ENCODE peak calls at places on chromosome 21, in four cellular contexts. F is OCI-LY7; A is CD8-positive, alpha-beta memory T cell; I is mammary epithelial cell. V is an unnamed sample. For H3K4me1, the result is how much of the 10 kb centered on the place peaks cover.

GRCh38 chr21:17463441-17463840 is 49.4 kb upstream of the CXADR start:
- DNase-seq in F (no peak), A (no peak), I (peak), V (no peak)

GRCh38 chr21:22516230-22516629 is 1518.0 kb downstream of the NCAM2 start:
- DNase-seq in F (no peak), A (no peak), I (no peak), V (no peak)

GRCh38 chr21:18716578-18717138 is 313.1 kb upstream of the TMPRSS15 start:
- DNase-seq in F (no peak), A (no peak), I (no peak), V (no peak)

GRCh38 chr21:29104239-29104708 is 26.2 kb upstream of the MAP3K7CL start:
- DNase-seq in F (no peak), A (no peak), I (no peak), V (no peak)

GRCh38 chr21:18155508-18156193 is 89.0 kb upstream of the CHODL start:
- DNase-seq in F (no peak), A (no peak), I (no peak), V (no peak)

GRCh38 chr21:30935121-30935888 is 53.9 kb upstream of the KRTAP11-1 start:
- DNase-seq in F (no peak), A (no peak), I (no peak), V (no peak)

GRCh38 chr21:36422279-36423098 is 37.3 kb downstream of the CHAF1B start:
- DNase-seq in F (peak), A (no peak), I (peak), V (peak)

GRCh38 chr21:46562964-46563607 is 41.8 kb downstream of the S100B start:
- DNase-seq in F (no peak), A (no peak), I (no peak), V (no peak)

GRCh38 chr21:20971296-20971921 is 26.8 kb upstream of the NCAM2 start:
- DNase-seq in F (peak), A (no peak), I (no peak), V (no peak)

GRCh38 chr21:29423521-29423920 is 124.8 kb downstream of the BACH1 start:
- DNase-seq in F (no peak), A (no peak), I (no peak), V (no peak)

GRCh38 chr21:30430170-30430655 is at the start of gene KRTAP13-4:
- DNase-seq in F (no peak), A (no peak), I (no peak), V (no peak)

GRCh38 chr21:16842716-16843115 is 670.1 kb upstream of the CXADR start:
- DNase-seq in F (no peak), A (no peak), I (no peak), V (no peak)

GRCh38 chr21:32756096-32756495 is 15.5 kb downstream of the PAXBP1 start:
- DNase-seq in F (no peak), A (no peak), I (no peak), V (no peak)

GRCh38 chr21:21232320-21232719 is 234.1 kb downstream of the NCAM2 start:
- DNase-seq in F (no peak), A (no peak), I (no peak), V (no peak)

GRCh38 chr21:33088384-33088783 is 18.4 kb downstream of the OLIG1 start:
- DNase-seq in F (no peak), A (no peak), I (no peak), V (no peak)

GRCh38 chr21:17802568-17802967 is 16.6 kb downstream of the C21orf91 start:
- DNase-seq in F (no peak), A (no peak), I (peak), V (no peak)

GRCh38 chr21:46477765-46478164 is 19.1 kb downstream of the DIP2A start:
- DNase-seq in F (no peak), A (no peak), I (peak), V (no peak)

GRCh38 chr21:28872218-28872617 is 120.5 kb downstream of the LTN1 start:
- DNase-seq in F (no peak), A (no peak), I (peak), V (no peak)

GRCh38 chr21:16650984-16651383 is 861.9 kb upstream of the CXADR start:
- DNase-seq in F (no peak), A (no peak), I (no peak), V (no peak)

GRCh38 chr21:32452641-32453040 is 40.1 kb downstream of the EVA1C start:
- DNase-seq in F (no peak), A (no peak), I (no peak), V (no peak)

GRCh38 chr21:16402752-16403151 is 673.0 kb downstream of the USP25 start:
- DNase-seq in F (no peak), A (no peak), I (no peak), V (no peak)

GRCh38 chr21:46352156-46352499 is 28.2 kb downstream of the PCNT start:
- DNase-seq in F (no peak), A (no peak), I (no peak), V (no peak)

GRCh38 chr21:26513212-26513611 is 59.9 kb downstream of the CYYR1 start:
- DNase-seq in F (no peak), A (no peak), I (peak), V (no peak)

GRCh38 chr21:27633631-27634030 is 666.7 kb upstream of the ADAMTS5 start:
- DNase-seq in F (no peak), A (no peak), I (no peak), V (no peak)

GRCh38 chr21:40208206-40208950 is 341.1 kb downstream of the PCP4 start:
- DNase-seq in F (no peak), A (no peak), I (no peak), V (no peak)

GRCh38 chr21:26834181-26834945 is 10.8 kb downstream of the ADAMTS1 start:
- DNase-seq in F (no peak), A (no peak), I (no peak), V (no peak)

GRCh38 chr21:40706806-40707205 is 140.2 kb downstream of the DSCAM start:
- DNase-seq in F (no peak), A (no peak), I (peak), V (no peak)

GRCh38 chr21:26098758-26099157 is 71.8 kb downstream of the APP start:
- DNase-seq in F (no peak), A (no peak), I (peak), V (no peak)

GRCh38 chr21:22898061-22898460 is 1899.9 kb downstream of the NCAM2 start:
- DNase-seq in F (no peak), A (no peak), I (no peak), V (no peak)

GRCh38 chr21:33112670-33113596 is 43.0 kb downstream of the OLIG1 start:
- DNase-seq in F (no peak), A (no peak), I (no peak), V (no peak)

GRCh38 chr21:26405071-26405470 is 168.0 kb downstream of the CYYR1 start:
- DNase-seq in F (no peak), A (no peak), I (peak), V (no peak)

GRCh38 chr21:28136687-28137086 is 856.0 kb downstream of the LTN1 start:
- DNase-seq in F (no peak), A (no peak), I (no peak), V (no peak)

GRCh38 chr21:18370292-18370691 is 33.3 kb downstream of the TMPRSS15 start:
- DNase-seq in F (peak), A (no peak), I (no peak), V (no peak)

GRCh38 chr21:17729455-17729854 is 89.7 kb downstream of the C21orf91 start:
- DNase-seq in F (no peak), A (no peak), I (no peak), V (no peak)

GRCh38 chr21:18741954-18742353 is 338.4 kb upstream of the TMPRSS15 start:
- DNase-seq in F (no peak), A (no peak), I (no peak), V (no peak)

GRCh38 chr21:46372014-46372485 is 48.1 kb downstream of the PCNT start:
- DNase-seq in F (no peak), A (no peak), I (no peak), V (no peak)

GRCh38 chr21:45324430-45325205 is 36.9 kb upstream of the POFUT2 start:
- DNase-seq in F (no peak), A (no peak), I (no peak), V (peak)

GRCh38 chr21:45322960-45323461 is 35.3 kb upstream of the POFUT2 start:
- DNase-seq in F (no peak), A (no peak), I (no peak), V (peak)

GRCh38 chr21:45322231-45322959 is 34.7 kb upstream of the POFUT2 start:
- DNase-seq in F (no peak), A (no peak), I (no peak), V (no peak)

GRCh38 chr21:45325206-45326168 is 37.8 kb upstream of the POFUT2 start:
- DNase-seq in F (no peak), A (no peak), I (no peak), V (peak)

DNA sequence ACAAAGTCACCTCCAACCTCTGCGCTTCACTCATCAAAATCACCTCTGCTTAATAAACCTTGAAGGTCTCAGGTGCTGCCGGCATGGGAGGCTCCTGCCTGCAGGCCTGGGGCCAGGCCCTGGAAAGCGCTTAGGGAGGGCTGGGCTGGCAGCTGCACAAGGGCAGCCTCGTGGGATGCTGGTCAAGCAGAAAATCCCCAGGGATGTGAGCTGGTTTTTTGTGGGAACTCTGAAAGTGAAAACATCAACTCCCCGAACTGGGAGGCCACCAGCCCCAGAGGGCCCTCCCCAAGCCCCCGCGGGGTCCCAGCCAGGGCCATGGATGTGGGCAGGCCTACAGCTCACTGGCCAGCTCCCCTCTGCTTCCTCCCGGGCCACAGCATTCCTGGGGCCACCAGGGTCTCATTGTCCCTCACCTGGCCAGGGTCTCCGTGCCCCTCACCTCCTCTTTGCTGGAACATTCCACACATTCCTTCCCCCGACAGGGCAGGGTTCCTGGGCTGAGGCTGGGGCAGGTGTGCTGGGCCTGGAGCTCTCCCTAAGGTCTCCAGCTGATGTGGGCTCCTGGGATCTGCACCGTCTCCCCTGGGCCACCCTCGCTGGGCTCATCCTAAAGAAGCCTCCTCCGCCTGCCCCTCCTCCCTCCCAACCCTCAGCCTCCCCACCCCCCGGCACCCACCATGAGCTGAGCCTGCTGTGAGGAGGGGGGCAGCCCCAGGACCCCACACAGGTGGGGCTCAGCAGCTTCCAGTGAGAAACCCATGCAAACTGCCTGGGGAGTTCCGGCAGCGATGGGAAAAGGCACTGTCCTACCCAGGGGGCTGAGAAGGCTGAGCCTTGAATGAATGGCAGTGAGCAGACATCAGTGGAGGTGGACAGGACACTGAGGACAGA is 36.0 kb upstream of the POFUT2 start:
- DNase-seq in F (no peak), A (no peak), I (no peak), V (peak)
- H3K4me1 ChIP-seq in F (under half), A (under half), I (under half), V (half or more)

GRCh38 chr21:42413093-42413492 is 9.4 kb downstream of the UBASH3A start:
- DNase-seq in F (no peak), A (no peak), I (no peak), V (no peak)

GRCh38 chr21:42414553-42414927 is 10.8 kb downstream of the UBASH3A start:
- DNase-seq in F (no peak), A (no peak), I (no peak), V (no peak)

GRCh38 chr21:42413500-42413899 is 9.8 kb downstream of the UBASH3A start:
- DNase-seq in F (no peak), A (no peak), I (no peak), V (no peak)

GRCh38 chr21:42414066-42414465 is 10.4 kb downstream of the UBASH3A start:
- DNase-seq in F (no peak), A (no peak), I (no peak), V (no peak)

GRCh38 chr21:42414928-42415769 is 11.4 kb downstream of the UBASH3A start:
- DNase-seq in F (no peak), A (peak), I (peak), V (no peak)
- H3K4me1 ChIP-seq in F (under half), A (half or more), I (under half), V (under half)

GRCh38 chr21:34129039-34129891 is 55.9 kb downstream of the MRPS6 start:
- DNase-seq in F (no peak), A (peak), I (peak), V (peak)
- H3K4me1 ChIP-seq in F (under half), A (half or more), I (under half), V (half or more)

GRCh38 chr21:37435719-37436118 is 69.1 kb downstream of the DYRK1A start:
- DNase-seq in F (no peak), A (no peak), I (no peak), V (no peak)

GRCh38 chr21:37435120-37435519 is 68.5 kb downstream of the DYRK1A start:
- DNase-seq in F (no peak), A (peak), I (peak), V (peak)

GRCh38 chr21:37436180-37436579 is 69.6 kb downstream of the DYRK1A start:
- DNase-seq in F (no peak), A (no peak), I (no peak), V (no peak)

GRCh38 chr21:37433441-37433840 is 66.9 kb downstream of the DYRK1A start:
- DNase-seq in F (no peak), A (no peak), I (no peak), V (no peak)

GRCh38 chr21:37437376-37438080 is 71.0 kb downstream of the DYRK1A start:
- DNase-seq in F (no peak), A (no peak), I (peak), V (no peak)
- H3K4me1 ChIP-seq in F (under half), A (half or more), I (under half), V (half or more)

GRCh38 chr21:38905751-38906150 is 100.0 kb downstream of the ETS2 start:
- DNase-seq in F (no peak), A (no peak), I (no peak), V (no peak)
- H3K4me1 ChIP-seq in F (under half), A (under half), I (half or more), V (under half)

DNA sequence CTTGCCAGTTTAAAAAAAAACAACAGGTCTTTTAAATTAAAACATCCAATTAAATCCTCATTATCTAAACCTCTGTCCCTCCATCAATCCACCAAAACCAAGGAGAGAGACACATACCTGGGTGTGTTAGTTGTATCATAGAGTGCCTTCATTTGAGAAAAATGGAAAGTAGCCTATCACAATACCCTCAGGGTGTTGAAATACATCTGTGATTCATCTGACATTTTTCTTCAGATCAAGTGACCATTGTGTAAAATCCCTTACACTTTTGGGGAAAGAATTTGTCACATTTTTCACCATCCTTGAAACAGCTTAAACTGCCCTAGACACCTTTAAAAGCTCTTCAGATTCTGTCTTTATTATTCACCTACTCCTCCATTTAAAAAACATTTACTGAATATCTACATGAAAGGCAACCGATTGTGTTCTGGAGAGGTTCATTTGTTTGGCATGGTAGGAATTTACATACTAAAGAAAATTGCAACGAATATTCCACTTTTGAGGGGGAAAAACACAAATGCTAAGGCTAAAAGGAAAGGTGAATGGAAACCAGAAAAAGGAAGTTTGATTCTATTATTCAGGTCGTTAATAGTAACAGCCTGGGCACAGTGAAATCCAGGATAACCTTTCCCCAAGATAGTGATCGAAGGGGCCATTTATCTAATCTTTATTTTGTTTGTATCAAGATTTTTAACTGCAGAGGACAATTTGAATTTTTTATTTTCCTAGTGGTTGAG is 70.4 kb upstream of the SAMSN1 start:
- DNase-seq in F (no peak), A (no peak), I (peak), V (no peak)
- H3K4me1 ChIP-seq in F (under half), A (under half), I (under half), V (under half)

GRCh38 chr21:44792653-44793052 is 9.0 kb downstream of the UBE2G2 start:
- DNase-seq in F (no peak), A (no peak), I (no peak), V (no peak)

GRCh38 chr21:44791993-44792392 is 9.6 kb downstream of the UBE2G2 start:
- DNase-seq in F (no peak), A (no peak), I (no peak), V (no peak)

GRCh38 chr21:44794031-44794374 is 7.6 kb downstream of the UBE2G2 start:
- DNase-seq in F (no peak), A (no peak), I (no peak), V (no peak)

GRCh38 chr21:44795342-44795741 is 6.3 kb downstream of the UBE2G2 start:
- DNase-seq in F (no peak), A (no peak), I (no peak), V (no peak)

GRCh38 chr21:44793269-44794030 is 8.2 kb downstream of the UBE2G2 start:
- DNase-seq in F (peak), A (peak), I (peak), V (no peak)
- H3K4me1 ChIP-seq in F (under half), A (under half), I (under half), V (under half)

DNA sequence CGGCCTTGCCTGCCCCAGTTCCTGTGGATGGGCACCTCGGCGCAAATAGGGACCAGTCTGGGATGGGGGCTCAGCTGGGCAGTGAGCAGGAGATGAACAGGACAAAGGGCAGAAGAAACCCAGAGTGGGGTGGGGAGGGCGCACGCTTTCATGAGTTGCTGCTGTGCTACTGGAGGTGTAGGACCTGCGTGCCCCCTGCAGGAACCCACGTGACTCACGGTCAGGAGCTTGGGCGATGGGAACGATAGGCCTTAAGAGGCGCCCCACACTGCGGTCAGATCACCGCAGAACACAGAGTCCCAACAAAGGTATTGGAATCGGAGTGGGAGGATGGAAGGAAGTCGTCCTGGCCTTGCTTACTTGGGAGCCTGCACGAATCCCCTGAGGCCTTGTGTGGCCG is 17.2 kb downstream of the PRDM15 start:
- DNase-seq in F (peak), A (no peak), I (no peak), V (peak)
- H3K4me1 ChIP-seq in F (half or more), A (under half), I (under half), V (under half)

DNA sequence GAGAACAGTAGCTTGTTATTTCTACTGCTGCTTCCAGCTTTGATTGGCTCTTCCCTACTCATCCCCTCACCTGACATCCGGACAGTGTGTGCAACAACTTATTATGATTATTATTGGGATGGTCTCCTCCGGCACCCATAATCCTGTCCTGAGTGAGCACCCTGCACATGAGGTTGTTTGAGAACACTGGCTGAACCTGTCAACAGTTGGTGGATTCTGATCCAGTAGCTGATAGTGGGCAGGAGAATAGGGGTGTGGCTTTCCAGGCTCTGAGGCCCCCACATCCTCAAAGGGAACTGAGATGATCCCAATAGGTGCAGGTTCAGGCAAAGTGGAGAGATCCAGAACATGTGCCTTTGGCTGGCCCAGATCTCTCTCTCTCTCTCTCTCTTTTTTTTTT is 60.5 kb downstream of the RUNX1 start:
- DNase-seq in F (no peak), A (no peak), I (no peak), V (no peak)
- H3K4me1 ChIP-seq in F (under half), A (half or more), I (half or more), V (under half)

DNA sequence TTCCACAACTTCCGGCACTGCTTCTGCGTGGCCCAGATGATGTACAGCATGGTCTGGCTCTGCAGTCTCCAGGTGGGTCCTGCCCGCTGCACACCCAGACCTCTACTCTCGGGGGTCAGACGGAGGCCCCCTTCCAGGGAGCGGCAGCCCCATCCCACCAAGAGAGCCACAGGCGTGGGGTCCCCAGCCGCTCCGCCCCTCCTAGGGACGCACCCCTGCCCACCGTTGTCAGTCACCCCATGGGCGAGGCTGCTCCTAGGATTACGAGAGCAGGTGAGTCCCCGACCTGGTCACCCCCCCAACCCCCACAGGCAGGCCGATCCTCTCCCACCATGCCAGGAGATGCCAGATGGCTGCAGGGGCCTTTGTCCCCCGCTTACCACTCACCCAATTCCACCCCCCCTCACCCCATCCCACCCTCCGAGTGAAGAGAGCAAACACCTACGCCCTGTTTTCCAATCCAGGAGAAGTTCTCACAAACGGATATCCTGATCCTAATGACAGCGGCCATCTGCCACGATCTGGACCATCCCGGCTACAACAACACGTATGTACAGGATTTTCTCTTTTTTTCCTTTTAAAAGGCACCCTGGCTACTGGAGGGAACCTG is 107.0 kb downstream of the PDE9A start:
- DNase-seq in F (no peak), A (no peak), I (no peak), V (no peak)
- H3K4me1 ChIP-seq in F (under half), A (under half), I (under half), V (under half)